ENCODE peak calls at places on chromosome 22, in seven cellular contexts. A, Z, M, W, D, T and L are unnamed samples.

GRCh38 chr22:29641052-29641780 is 37.8 kb downstream of the NF2 start:
- DNase-seq in Z (peak), T (no peak), D (no peak), A (no peak), M (no peak), W (no peak), L (no peak)

GRCh38 chr22:32764330-32765116 is 37.0 kb upstream of the TIMP3 start:
- DNase-seq in W (no peak), T (no peak), Z (peak), M (peak), D (peak), A (peak), L (no peak)

GRCh38 chr22:27241430-27242110 is 560.0 kb downstream of the MN1 start:
- DNase-seq in M (no peak), W (no peak), A (no peak), D (peak), Z (no peak), T (no peak), L (no peak)

GRCh38 chr22:46970411-46971123 is 208.1 kb downstream of the TBC1D22A start:
- DNase-seq in T (no peak), D (no peak), W (no peak), M (no peak), Z (no peak), A (no peak), L (no peak)

GRCh38 chr22:49491221-49491635 is 336.4 kb downstream of the BRD1 start:
- DNase-seq in A (no peak), Z (no peak), D (no peak), W (no peak), M (no peak), T (no peak), L (peak)

GRCh38 chr22:32558681-32559355 is 84.2 kb downstream of the FBXO7 start:
- DNase-seq in A (peak), M (no peak), T (no peak), W (peak), D (peak), Z (peak), L (no peak)

GRCh38 chr22:50305658-50306566 is 1.5 kb downstream of the PLXNB2 start:
- DNase-seq in A (peak), Z (peak), M (peak), D (peak), W (peak), T (peak), L (peak)

GRCh38 chr22:45328822-45329535 is 19.2 kb downstream of the FAM118A start:
- DNase-seq in T (peak), Z (no peak), W (no peak), D (no peak), M (no peak), A (no peak), L (no peak)

GRCh38 chr22:30196141-30196866 is 50.3 kb downstream of the LIF start:
- DNase-seq in D (peak), Z (peak), T (no peak), A (peak), W (peak), M (peak), L (peak)

GRCh38 chr22:46674906-46675305 is 54.7 kb downstream of the GRAMD4 start:
- DNase-seq in D (no peak), A (no peak), Z (no peak), M (no peak), W (peak), T (no peak), L (no peak)

GRCh38 chr22:48795664-48796063 is 1032.0 kb downstream of the BRD1 start:
- DNase-seq in D (no peak), Z (no peak), A (no peak), T (no peak), W (no peak), M (no peak), L (no peak)

GRCh38 chr22:28497188-28497587 is 182.5 kb downstream of the TTC28 start:
- DNase-seq in W (no peak), Z (peak), D (no peak), M (no peak), A (no peak), T (no peak), L (no peak)

GRCh38 chr22:45452565-45453449 is 39.3 kb downstream of the RIBC2 start:
- DNase-seq in A (no peak), M (no peak), T (no peak), D (peak), W (no peak), Z (peak), L (no peak)

GRCh38 chr22:33565580-33565995 is 354.7 kb downstream of the LARGE1 start:
- DNase-seq in M (no peak), T (no peak), W (peak), D (no peak), Z (no peak), A (no peak), L (no peak)

GRCh38 chr22:25942126-25942988 is 200.4 kb downstream of the MYO18B start:
- DNase-seq in T (no peak), W (no peak), Z (no peak), D (no peak), M (no peak), A (no peak), L (no peak)

GRCh38 chr22:29470159-29470855 is 9.7 kb upstream of the NEFH start:
- DNase-seq in M (peak), T (peak), Z (no peak), D (peak), A (no peak), W (peak), L (no peak)

GRCh38 chr22:29988719-29989118 is 91.5 kb upstream of the HORMAD2 start:
- DNase-seq in T (no peak), W (no peak), A (no peak), M (no peak), Z (no peak), D (no peak), L (no peak)

GRCh38 chr22:50146440-50147228 is 23.9 kb upstream of the PANX2 start:
- DNase-seq in Z (peak), T (peak), D (peak), W (no peak), A (peak), M (no peak), L (peak)

GRCh38 chr22:23874871-23875270 is 17.2 kb downstream of the SLC2A11 start:
- DNase-seq in T (no peak), W (no peak), M (no peak), D (no peak), A (no peak), Z (no peak), L (no peak)

DNA sequence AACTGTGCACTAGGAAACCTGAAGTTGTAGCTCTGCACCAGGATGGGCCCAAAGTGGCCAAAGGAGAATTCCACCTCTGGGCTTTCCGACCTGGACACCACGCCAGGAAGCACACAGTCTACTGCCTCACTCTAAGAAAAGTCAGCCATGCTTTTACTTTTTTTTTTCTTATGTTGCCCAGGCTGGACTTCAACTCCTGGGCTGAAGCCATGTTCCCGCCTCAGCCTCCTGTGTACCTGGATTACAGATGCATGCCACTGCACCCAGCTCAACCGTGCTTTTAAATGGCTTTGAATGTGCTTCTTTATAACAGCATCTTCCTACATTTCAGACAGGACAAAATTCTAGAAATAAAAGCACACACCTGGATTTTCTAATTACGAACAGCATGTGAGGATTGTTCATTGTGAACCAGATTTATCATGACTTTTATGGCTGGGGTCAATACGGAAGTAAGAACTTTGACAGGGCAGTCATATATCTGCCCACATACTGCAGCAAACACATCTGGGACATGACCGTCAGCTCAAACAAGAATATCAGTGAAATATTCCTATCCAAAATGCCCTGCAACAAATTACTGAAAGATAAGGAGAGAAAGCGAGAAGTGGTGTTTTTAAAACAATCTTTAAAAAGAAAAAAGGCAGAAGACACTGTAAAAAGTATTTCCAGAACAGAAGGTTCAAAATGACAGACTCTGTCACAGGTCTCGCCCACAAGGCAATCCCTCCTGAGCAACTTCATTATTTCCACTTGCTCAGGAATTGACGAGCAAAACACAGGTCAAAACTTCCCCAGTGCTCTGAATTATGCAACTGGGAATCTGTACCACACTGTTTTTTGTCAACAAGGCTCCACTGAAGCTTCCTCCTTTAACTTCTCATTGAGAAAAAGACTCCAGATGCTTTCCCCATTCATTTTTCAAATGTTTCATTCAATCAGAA is 42.1 kb downstream of the PACSIN2 start:
- DNase-seq in W (no peak), D (no peak), Z (no peak), M (no peak), T (peak), A (no peak), L (peak)
- TF ChIP-seq CTCF in W (no peak), D (no peak), Z (no peak), M (no peak), T (no peak), A (no peak), L (no peak)

DNA sequence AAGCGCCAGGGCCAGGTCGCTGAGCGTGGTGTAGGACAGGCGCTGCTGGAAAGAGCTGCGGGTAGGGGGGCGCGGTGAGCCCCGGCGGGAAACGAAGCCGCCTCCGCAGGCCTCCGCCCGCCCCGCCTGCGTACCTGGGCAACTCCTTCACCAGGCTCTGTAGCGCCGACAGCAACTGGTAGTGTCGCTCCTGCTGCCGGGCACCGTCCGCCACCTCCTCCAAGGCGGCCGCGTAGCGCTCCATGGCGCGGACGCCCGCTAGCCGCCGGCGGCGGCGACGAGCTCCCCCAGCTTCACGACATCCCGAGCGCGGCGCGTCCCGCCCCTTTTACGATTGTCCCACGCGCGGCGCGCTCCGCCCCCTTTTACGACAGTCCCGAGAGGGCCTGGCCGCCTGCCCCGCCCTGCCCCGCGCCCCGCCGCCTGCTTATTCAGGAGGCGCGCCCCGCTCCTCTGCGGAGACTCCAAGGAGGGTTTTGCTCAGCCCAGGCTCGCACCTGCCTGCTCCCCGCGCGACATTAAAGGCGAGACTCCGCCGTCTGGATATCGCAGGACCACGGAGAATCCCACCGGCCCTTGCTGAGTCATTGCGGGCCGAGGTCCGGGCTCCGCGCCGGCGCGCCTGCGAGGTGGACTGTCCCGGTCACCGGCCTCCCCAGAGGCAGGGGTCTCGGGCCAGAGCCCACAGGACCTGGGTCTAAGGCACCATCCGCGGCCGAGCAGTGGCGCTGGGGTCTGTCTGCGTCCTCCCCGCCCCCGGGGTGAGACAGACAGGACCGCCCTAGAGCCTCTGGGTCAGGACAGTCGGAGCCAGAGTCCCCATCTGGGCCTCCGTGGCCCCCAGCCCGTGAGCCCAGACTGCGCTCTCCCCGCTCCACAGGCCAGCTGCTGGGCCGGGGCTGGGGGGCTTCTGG is at the start of gene DGCR6L:
- DNase-seq in M (peak), A (peak), W (peak), D (peak), T (peak), Z (peak), L (peak)
- TF ChIP-seq CTCF in M (no peak), A (no peak), W (no peak), D (no peak), T (no peak), Z (no peak), L (no peak)

GRCh38 chr22:39364646-39365405 is 15.0 kb downstream of the SYNGR1 start:
- DNase-seq in Z (peak), M (no peak), W (no peak), A (no peak), T (no peak), D (no peak), L (no peak)
- TF ChIP-seq CTCF in Z (peak), M (no peak), W (no peak), A (no peak), T (no peak), D (peak), L (no peak)

GRCh38 chr22:37260939-37261338 is 16.9 kb upstream of the RAC2 start:
- DNase-seq in W (peak), D (peak), A (peak), M (peak), T (no peak), Z (peak), L (peak)
- TF ChIP-seq CTCF in W (peak), D (peak), A (peak), M (peak), T (peak), Z (peak), L (peak)

GRCh38 chr22:22799561-22799960 is 88.1 kb upstream of the IGLL5 start:
- DNase-seq in M (no peak), Z (no peak), D (no peak), T (peak), A (no peak), W (no peak), L (no peak)

GRCh38 chr22:22803285-22803853 is 84.2 kb upstream of the IGLL5 start:
- DNase-seq in D (no peak), T (no peak), A (no peak), Z (no peak), M (no peak), W (no peak), L (no peak)

GRCh38 chr22:22798716-22799115 is 88.9 kb upstream of the IGLL5 start:
- DNase-seq in M (no peak), D (no peak), T (no peak), W (no peak), Z (no peak), A (no peak), L (no peak)

GRCh38 chr22:22800716-22801115 is 86.9 kb upstream of the IGLL5 start:
- DNase-seq in A (no peak), Z (no peak), W (no peak), T (no peak), D (no peak), M (no peak), L (no peak)

GRCh38 chr22:22802346-22802970 is 85.2 kb upstream of the IGLL5 start:
- DNase-seq in T (no peak), A (no peak), W (peak), M (peak), Z (no peak), D (no peak), L (no peak)
- TF ChIP-seq CTCF in T (no peak), A (no peak), W (peak), M (peak), Z (peak), D (peak), L (peak)

DNA sequence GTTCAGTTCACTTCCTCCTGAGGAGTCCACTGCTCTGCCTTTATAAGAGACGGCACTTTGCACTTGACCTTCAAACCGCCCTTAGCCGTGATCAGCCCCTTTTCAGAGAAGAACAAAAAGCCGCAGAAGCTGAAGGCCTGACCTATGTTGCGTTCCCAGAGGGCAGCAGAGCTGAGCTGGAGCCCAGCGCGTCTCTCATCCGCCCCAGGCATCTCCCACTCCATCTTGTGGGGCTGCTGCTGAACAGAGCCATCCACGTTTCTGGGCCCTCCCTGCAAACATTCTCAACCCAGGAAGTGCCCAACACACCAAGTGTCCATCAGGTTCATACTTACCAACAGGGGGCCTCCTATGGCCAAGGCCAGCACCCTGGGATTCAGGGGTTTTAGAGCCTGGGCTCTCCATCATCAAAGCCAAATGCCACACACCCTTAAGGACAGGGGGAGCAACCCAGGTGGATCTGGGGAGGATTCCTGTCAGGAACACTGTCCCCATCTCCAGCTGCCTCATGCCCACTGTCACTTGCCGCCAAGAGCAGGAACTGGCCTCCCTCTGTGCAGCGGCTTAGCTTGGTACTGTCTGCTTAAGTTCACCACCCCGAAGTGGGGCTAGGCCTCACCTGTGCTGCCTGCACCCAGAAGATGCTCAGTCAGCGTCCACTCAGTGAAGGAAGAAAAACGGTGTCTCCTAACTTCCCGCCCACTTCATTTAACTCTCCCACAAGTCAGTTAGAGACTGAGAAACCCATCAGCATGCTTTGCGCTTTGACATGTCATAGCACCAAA is 16.0 kb upstream of the EFCAB6 start:
- DNase-seq in D (no peak), W (no peak), T (no peak), M (no peak), A (no peak), Z (no peak), L (peak)
- TF ChIP-seq CTCF in D (no peak), W (no peak), T (no peak), M (peak), A (no peak), Z (peak), L (no peak)

DNA sequence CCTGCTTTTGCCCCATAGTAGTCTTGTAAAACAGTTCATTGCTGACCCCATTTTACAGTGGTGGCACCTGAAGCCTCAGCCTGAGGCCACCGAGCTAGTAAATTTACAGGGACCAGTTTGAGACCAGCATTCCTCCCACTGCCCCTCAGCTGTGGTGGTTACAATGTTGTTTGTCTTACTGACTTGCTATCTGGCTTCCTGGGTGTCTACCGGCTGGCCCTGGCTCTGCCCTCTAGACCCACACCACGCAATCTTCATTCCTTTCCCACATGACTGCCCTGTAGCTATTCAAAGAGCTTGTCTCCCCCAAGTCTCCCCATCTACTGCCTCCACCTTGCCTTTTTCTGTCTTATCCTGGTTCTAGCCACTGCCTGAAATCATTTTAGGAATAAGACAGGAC is 20.8 kb downstream of the PIK3IP1 start:
- DNase-seq in W (no peak), Z (no peak), D (no peak), A (no peak), M (no peak), T (no peak), L (no peak)
- TF ChIP-seq CTCF in W (no peak), Z (no peak), D (no peak), A (no peak), M (no peak), T (no peak), L (no peak)

GRCh38 chr22:36756031-36756430 is 19.9 kb downstream of the IFT27 start:
- DNase-seq in M (no peak), D (no peak), T (no peak), Z (no peak), A (no peak), W (no peak), L (no peak)

GRCh38 chr22:36756746-36757607 is 18.9 kb downstream of the IFT27 start:
- DNase-seq in A (no peak), T (no peak), D (no peak), W (no peak), M (no peak), Z (no peak), L (no peak)

GRCh38 chr22:36758792-36759271 is 17.1 kb downstream of the IFT27 start:
- DNase-seq in Z (no peak), D (no peak), T (no peak), W (no peak), A (no peak), M (no peak), L (no peak)

GRCh38 chr22:36759481-36760159 is 16.3 kb downstream of the IFT27 start:
- DNase-seq in A (no peak), D (no peak), T (no peak), M (no peak), W (no peak), Z (no peak), L (no peak)

GRCh38 chr22:36757608-36758220 is 18.2 kb downstream of the IFT27 start:
- DNase-seq in Z (peak), T (peak), D (peak), M (peak), W (peak), A (peak), L (peak)
- TF ChIP-seq CTCF in Z (peak), T (peak), D (peak), M (peak), W (peak), A (peak), L (peak)